ENCODE peak calls at places on chromosomes 16 and 17, in seven cellular contexts. W is kidney epithelial cell; F is tibial nerve; T is heart left ventricle; D is lower lobe of right lung; H is stomach; Q is CD8-positive, alpha-beta T cell. R is an unnamed sample. For H3K36me3, the result is how much of the 10 kb centered on the place peaks cover.

GRCh38 chr16:88941051-88941932 is 35.7 kb downstream of the CBFA2T3 start:
- DNase-seq in D (no peak), H (peak), F (no peak), T (peak), W (no peak), Q (no peak), R (no peak)

GRCh38 chr17:45127583-45128300 is 4.6 kb downstream of the PLCD3 start:
- DNase-seq in W (no peak), Q (no peak), T (peak), D (peak), F (peak), H (peak), R (no peak)

GRCh38 chr17:15382866-15383265 is 41.5 kb upstream of the TEKT3 start:
- DNase-seq in H (no peak), Q (no peak), D (no peak), T (no peak), W (no peak), F (no peak), R (no peak)

GRCh38 chr16:19555938-19556778 is 655 bp downstream of the VPS35L start:
- DNase-seq in D (no peak), W (no peak), F (no peak), H (no peak), T (no peak), Q (no peak), R (peak)

GRCh38 chr17:57956311-57957119 is 1.3 kb upstream of the CUEDC1 start:
- DNase-seq in D (no peak), Q (peak), T (peak), H (peak), W (no peak), F (no peak), R (no peak)

GRCh38 chr17:34177642-34178041 is 77.4 kb upstream of the CCL2 start:
- DNase-seq in H (no peak), T (no peak), Q (no peak), W (no peak), F (no peak), D (no peak), R (no peak)

GRCh38 chr17:43456661-43457361 is 27.0 kb upstream of the DHX8 start:
- DNase-seq in T (no peak), W (no peak), D (peak), Q (no peak), H (no peak), F (peak), R (no peak)

GRCh38 chr17:4796550-4796915 is 569 bp downstream of the PSMB6 start:
- DNase-seq in F (no peak), W (no peak), D (no peak), H (no peak), Q (no peak), T (no peak), R (no peak)

GRCh38 chr17:7063518-7064094 is 16.4 kb downstream of the CLEC10A start:
- DNase-seq in H (no peak), D (no peak), F (no peak), Q (no peak), T (no peak), W (no peak), R (no peak)

GRCh38 chr17:27559996-27560481 is 70.9 kb upstream of the LGALS9 start:
- DNase-seq in F (peak), Q (no peak), H (peak), T (peak), D (peak), W (no peak), R (no peak)

GRCh38 chr17:74190154-74190553 is 13.3 kb upstream of the RPL38 start:
- DNase-seq in H (no peak), D (no peak), Q (no peak), F (no peak), W (no peak), T (no peak), R (no peak)

GRCh38 chr16:17367932-17368331 is 102.8 kb downstream of the XYLT1 start:
- DNase-seq in D (no peak), T (no peak), Q (no peak), F (no peak), H (no peak), W (no peak), R (no peak)

GRCh38 chr16:13041646-13042045 is 140.2 kb downstream of the SHISA9 start:
- DNase-seq in F (no peak), W (no peak), Q (no peak), T (no peak), D (no peak), H (no peak), R (no peak)

GRCh38 chr17:42279776-42280630 is 3.8 kb upstream of the STAT5B start:
- DNase-seq in W (no peak), F (no peak), Q (peak), H (peak), T (no peak), D (no peak), R (no peak)

GRCh38 chr16:75264531-75264998 is 13.1 kb upstream of the BCAR1 start:
- DNase-seq in D (peak), W (no peak), F (peak), H (no peak), T (no peak), Q (no peak), R (no peak)

GRCh38 chr16:67878232-67878631 is 5.4 kb downstream of the EDC4 start:
- DNase-seq in T (no peak), H (no peak), D (no peak), F (no peak), Q (no peak), W (no peak), R (no peak)
- H3K36me3 ChIP-seq in T (half or more), H (half or more), D (half or more), F (half or more), Q (half or more), W (under half), R (half or more)

GRCh38 chr16:23650674-23651073 is 9.4 kb downstream of the DCTN5 start:
- DNase-seq in Q (no peak), W (no peak), H (no peak), T (no peak), D (no peak), F (no peak), R (no peak)
- H3K36me3 ChIP-seq in Q (under half), W (under half), H (half or more), T (half or more), D (half or more), F (half or more), R (under half)

DNA sequence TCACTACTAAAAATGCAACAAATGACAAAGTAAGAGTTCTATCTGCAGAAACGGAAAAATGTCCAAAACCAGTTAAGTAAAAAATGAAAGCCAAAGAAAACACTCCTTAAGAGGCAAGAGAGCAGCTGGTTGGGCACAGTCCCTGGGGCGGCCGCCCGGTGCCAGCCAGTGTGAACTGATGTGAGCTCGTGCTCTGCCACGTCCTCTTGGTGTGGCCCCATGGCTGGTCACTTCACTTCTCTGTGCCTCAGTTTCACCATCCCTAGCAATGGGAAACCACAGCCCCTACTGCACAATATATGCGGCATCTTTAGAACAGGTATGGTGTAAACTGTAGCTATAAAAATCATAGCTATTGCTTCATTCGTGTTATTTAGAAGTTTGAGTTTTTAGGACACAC is 21.2 kb downstream of the USP36 start:
- DNase-seq in F (no peak), D (no peak), W (no peak), Q (no peak), T (no peak), H (no peak), R (no peak)
- H3K36me3 ChIP-seq in F (half or more), D (half or more), W (under half), Q (half or more), T (half or more), H (half or more), R (half or more)

GRCh38 chr17:49519781-49520180 is 24.7 kb downstream of the NGFR start:
- DNase-seq in Q (no peak), H (no peak), D (no peak), F (peak), W (no peak), T (no peak), R (no peak)
- H3K36me3 ChIP-seq in Q (under half), H (under half), D (under half), F (under half), W (under half), T (under half), R (under half)

DNA sequence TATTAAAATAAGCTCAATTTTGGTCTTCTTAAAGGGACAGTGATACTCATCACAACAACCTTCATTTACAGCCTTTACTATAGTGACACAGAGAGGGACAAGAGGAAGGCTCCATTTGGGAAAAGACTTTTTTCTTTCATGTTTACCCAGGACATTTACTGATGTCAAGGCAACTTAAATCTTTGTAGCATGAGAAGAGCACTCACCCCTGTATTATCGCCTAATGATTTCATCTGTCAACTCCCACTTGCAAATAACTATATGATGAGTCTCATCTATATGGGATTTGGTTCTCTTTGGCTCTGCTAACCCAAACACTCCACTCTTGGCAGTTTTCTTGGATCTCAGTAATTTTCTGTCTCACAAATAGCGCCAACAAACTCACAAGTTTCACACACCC is 24.1 kb downstream of the BLMH start:
- DNase-seq in W (no peak), T (no peak), Q (no peak), D (no peak), F (no peak), H (no peak), R (no peak)
- H3K36me3 ChIP-seq in W (under half), T (half or more), Q (under half), D (half or more), F (half or more), H (half or more), R (under half)

DNA sequence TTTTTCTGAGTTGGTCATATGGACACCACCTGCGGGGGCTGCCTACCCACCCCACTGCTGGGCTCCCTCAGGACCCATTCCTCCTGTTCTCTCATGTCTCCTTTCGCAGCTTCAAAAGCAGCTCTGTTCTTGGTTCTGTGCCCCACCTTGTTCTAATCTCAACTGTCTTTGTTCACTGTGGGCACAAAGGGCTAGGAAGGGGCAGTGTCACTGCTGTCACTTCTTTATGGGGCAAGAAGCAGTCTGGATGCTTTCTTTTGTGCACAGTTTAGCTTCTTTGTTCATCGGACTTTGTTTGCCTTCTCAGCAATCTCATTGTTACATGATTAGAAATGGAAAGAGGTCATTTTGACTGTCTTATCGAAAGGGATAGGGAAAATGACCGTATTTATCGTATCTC is 7.1 kb downstream of the GOSR2 start:
- DNase-seq in W (no peak), H (no peak), T (no peak), D (no peak), Q (no peak), F (no peak), R (no peak)
- H3K36me3 ChIP-seq in W (under half), H (half or more), T (half or more), D (half or more), Q (under half), F (half or more), R (under half)

DNA sequence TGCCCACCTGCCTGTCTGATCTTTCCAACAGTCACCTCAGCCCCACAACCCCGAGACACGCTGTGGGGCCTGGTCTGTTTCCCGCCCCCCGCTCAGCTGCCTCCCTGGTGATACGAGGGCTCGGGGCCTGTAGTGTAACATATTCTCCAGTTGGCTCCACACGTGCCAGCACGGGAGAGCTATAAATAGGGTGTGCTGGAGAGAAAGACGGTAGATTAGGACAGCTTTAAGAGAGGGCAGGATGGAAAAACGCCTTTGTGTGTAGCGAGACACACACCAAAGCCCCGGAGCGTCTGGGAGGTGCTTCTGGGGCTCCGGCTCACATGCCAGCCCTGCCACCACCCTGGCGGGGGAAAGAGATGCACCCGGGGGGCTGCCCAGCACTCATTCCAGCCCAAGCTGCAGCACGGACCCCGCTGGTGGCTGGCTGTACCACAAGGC is 7.4 kb upstream of the MTSS2 start:
- DNase-seq in F (no peak), D (no peak), Q (no peak), W (no peak), T (peak), H (no peak), R (no peak)
- H3K36me3 ChIP-seq in F (under half), D (under half), Q (under half), W (under half), T (under half), H (under half), R (under half)

DNA sequence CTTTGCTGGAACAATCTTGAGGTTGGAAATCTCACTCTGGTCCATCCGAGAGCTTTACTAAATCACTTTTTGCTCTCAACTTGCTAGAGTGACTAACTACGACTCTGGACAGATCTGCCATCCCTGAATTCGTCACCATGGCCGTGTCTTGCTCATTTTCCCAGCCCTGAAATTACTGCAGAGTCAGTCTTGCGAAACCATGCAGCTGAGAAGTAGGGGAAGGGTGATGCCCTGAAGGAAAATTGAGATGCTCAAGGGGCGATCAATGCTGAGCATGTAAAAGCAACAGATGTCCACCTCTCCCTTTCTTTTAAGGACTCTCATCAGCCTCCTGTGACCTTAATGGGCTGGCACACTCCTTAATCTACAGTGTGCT is 18.8 kb downstream of the PCTP start:
- DNase-seq in W (no peak), Q (no peak), T (no peak), D (no peak), F (peak), H (no peak), R (no peak)
- H3K36me3 ChIP-seq in W (under half), Q (under half), T (under half), D (half or more), F (half or more), H (half or more), R (under half)

DNA sequence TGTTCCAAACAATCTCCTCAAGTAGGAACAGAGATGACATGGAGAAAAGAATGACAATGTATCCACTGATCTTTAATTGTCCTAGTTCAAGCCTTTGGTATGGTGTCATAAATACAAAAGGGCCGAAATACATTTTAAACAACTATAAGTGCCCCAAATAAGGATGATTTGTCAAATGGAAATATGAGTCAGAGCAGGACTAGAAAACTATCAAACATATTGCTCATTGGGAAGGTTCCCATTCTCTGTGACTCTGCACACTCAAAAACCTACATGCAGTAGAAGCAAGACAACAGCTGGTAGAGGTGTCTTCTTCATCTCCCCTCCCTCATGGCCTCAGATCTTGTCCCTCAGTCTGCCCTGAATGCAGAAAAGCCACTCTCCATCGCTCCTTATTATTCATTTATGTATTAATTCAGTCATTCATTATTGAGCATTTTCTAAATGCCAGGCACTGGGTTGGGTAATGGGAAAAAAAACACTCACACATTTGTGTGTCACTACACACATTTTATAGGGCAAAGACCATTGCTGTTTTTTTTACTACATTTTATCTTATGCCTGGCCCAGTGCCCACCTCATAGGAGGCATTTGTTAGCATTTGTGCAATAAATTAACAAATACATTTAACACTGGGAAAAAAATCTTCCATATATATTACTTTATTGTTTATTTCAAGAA is 10.1 kb downstream of the CA10 start:
- DNase-seq in W (no peak), Q (no peak), T (no peak), D (no peak), F (no peak), H (no peak), R (no peak)
- H3K36me3 ChIP-seq in W (under half), Q (under half), T (under half), D (under half), F (under half), H (under half), R (under half)